ENCODE peak calls at places on chromosomes 16 and 17, in five cellular contexts. A is GM12865, U is iPS-NIHi11, I is uterus, Z is smooth muscle cell of the brain vasculature. K is an unnamed sample.

GRCh38 chr16:70804153-70804728 is 3.3 kb upstream of the VAC14 start:
- DNase-seq in A (no peak), U (no peak), I (no peak), Z (no peak), K (no peak)

GRCh38 chr17:16419929-16420271 is 4.5 kb downstream of the TRPV2 start:
- DNase-seq in A (peak; percentile 71), U (peak; percentile 1), I (no peak), Z (peak; percentile 69), K (no peak)

GRCh38 chr17:74045608-74046007 is 157.9 kb upstream of the RPL38 start:
- DNase-seq in A (no peak), U (peak; percentile 33), I (no peak), Z (no peak), K (no peak)

GRCh38 chr16:48365601-48366164 is 19.5 kb downstream of the SIAH1 start:
- DNase-seq in A (peak; percentile 90), U (peak; percentile 91), I (peak; percentile 81), Z (peak; percentile 46), K (peak; percentile 90)

GRCh38 chr16:12801511-12802042 is 2.1 kb downstream of the CPPED1 start:
- DNase-seq in A (peak; percentile 83), U (no peak), I (no peak), Z (peak; percentile 94), K (no peak)

GRCh38 chr17:79387783-79388182 is 223.1 kb downstream of the RBFOX3 start:
- DNase-seq in A (no peak), U (no peak), I (no peak), Z (no peak), K (no peak)

GRCh38 chr17:80758793-80759673 is 214.4 kb downstream of the RPTOR start:
- DNase-seq in A (no peak), U (no peak), I (no peak), Z (no peak), K (no peak)

GRCh38 chr17:28641579-28641978 is 3.4 kb downstream of the BLTP2 start:
- DNase-seq in A (no peak), U (no peak), I (no peak), Z (no peak), K (no peak)

GRCh38 chr17:33981713-33982601 is 273.1 kb upstream of the CCL2 start:
- DNase-seq in A (no peak), U (no peak), I (no peak), Z (no peak), K (no peak)

GRCh38 chr16:83913234-83913633 is 14.3 kb downstream of the MLYCD start:
- DNase-seq in A (no peak), U (peak; percentile 9), I (no peak), Z (no peak), K (no peak)

K was measured in SK-N-SH.